ENCODE peak calls at places on chromosomes 1 and 21, in eight cellular contexts. H, R, Y, O, V, D, E and B are unnamed samples.

GRCh38 chr1:4597020-4597419 is 57.4 kb upstream of the AJAP1 start:
- DNase-seq in H (no peak), R (no peak), Y (no peak), O (no peak), V (no peak), D (no peak), E (no peak), B (no peak)

GRCh38 chr1:7541629-7542028 is 229.5 kb upstream of the VAMP3 start:
- DNase-seq in H (no peak), R (no peak), Y (no peak), O (no peak), V (no peak), D (peak; percentile 22), E (no peak), B (peak; percentile 61)

GRCh38 chr1:92439291-92439690 is 47.4 kb downstream of the GFI1 start:
- DNase-seq in H (no peak), R (no peak), Y (no peak), O (no peak), V (no peak), D (no peak), E (no peak), B (no peak)

GRCh38 chr1:79575424-79575823 is 568.9 kb upstream of the ADGRL4 start:
- DNase-seq in H (no peak), R (no peak), Y (no peak), O (no peak), V (no peak), D (no peak), E (no peak), B (no peak)

GRCh38 chr21:31255036-31255435 is 89.0 kb downstream of the TIAM1 start:
- DNase-seq in H (no peak), R (no peak), Y (no peak), O (no peak), V (no peak), D (no peak), E (no peak), B (no peak)

GRCh38 chr1:152623203-152623844 is 421 bp upstream of the LCE3A start:
- DNase-seq in H (no peak), R (no peak), Y (no peak), O (no peak), V (no peak), D (peak; percentile 45), E (peak; percentile 32), B (no peak)

GRCh38 chr1:145990249-145991097 is 5.9 kb downstream of the TXNIP start:
- DNase-seq in H (no peak), R (no peak), Y (no peak), O (peak; percentile 33), V (no peak), D (peak; percentile 81), E (no peak), B (no peak)

GRCh38 chr21:36847189-36847588 is 119.3 kb downstream of the HLCS start:
- DNase-seq in H (no peak), R (no peak), Y (no peak), O (no peak), V (peak; percentile 83), D (no peak), E (no peak), B (no peak)

GRCh38 chr21:43866659-43867331 is 1.8 kb downstream of the AGPAT3 start:
- DNase-seq in H (no peak), R (peak; percentile 18), Y (no peak), O (no peak), V (no peak), D (no peak), E (peak; percentile 83), B (no peak)

GRCh38 chr1:154749078-154749760 is 120.9 kb downstream of the KCNN3 start:
- DNase-seq in H (no peak), R (no peak), Y (no peak), O (no peak), V (peak; percentile 54), D (no peak), E (no peak), B (no peak)

GRCh38 chr1:223628233-223628632 is 37.3 kb downstream of the CAPN8 start:
- DNase-seq in H (peak; percentile 72), R (peak; percentile 15), Y (no peak), O (no peak), V (peak; percentile 56), D (no peak), E (peak; percentile 46), B (peak; percentile 57)

GRCh38 chr1:67687198-67687545 is 2.2 kb downstream of the GADD45A start:
- DNase-seq in H (no peak), R (no peak), Y (no peak), O (no peak), V (no peak), D (no peak), E (peak; percentile 25), B (no peak)

GRCh38 chr1:156645058-156645457 is 3.1 kb downstream of the BCAN start:
- DNase-seq in H (no peak), R (no peak), Y (no peak), O (no peak), V (no peak), D (no peak), E (no peak), B (no peak)

GRCh38 chr1:245169391-245169790 is 14.6 kb downstream of the KIF26B start:
- DNase-seq in H (no peak), R (no peak), Y (no peak), O (no peak), V (peak; percentile 57), D (no peak), E (no peak), B (no peak)

GRCh38 chr1:923991-924618 is 382 bp downstream of the SAMD11 start:
- DNase-seq in H (no peak), R (no peak), Y (no peak), O (no peak), V (no peak), D (no peak), E (no peak), B (no peak)

GRCh38 chr1:2241820-2242219 is 13.7 kb downstream of the SKI start:
- DNase-seq in H (no peak), R (no peak), Y (no peak), O (no peak), V (no peak), D (no peak), E (no peak), B (no peak)

GRCh38 chr1:151924691-151925587 is 15.6 kb upstream of the THEM4 start:
- DNase-seq in H (no peak), R (no peak), Y (no peak), O (no peak), V (no peak), D (no peak), E (peak; percentile 17), B (no peak)

GRCh38 chr1:159869173-159869572 is 6.7 kb upstream of the VSIG8 start:
- DNase-seq in H (no peak), R (no peak), Y (no peak), O (no peak), V (peak; percentile 66), D (no peak), E (no peak), B (no peak)

GRCh38 chr1:233245191-233245765 is 50.2 kb downstream of the PCNX2 start:
- DNase-seq in H (no peak), R (no peak), Y (no peak), O (no peak), V (no peak), D (no peak), E (no peak), B (no peak)

GRCh38 chr1:28865997-28866650 is 48.2 kb upstream of the EPB41 start:
- DNase-seq in H (no peak), R (no peak), Y (no peak), O (no peak), V (no peak), D (no peak), E (no peak), B (no peak)

GRCh38 chr1:37905624-37906196 is 41.1 kb downstream of the INPP5B start:
- DNase-seq in H (no peak), R (no peak), Y (no peak), O (no peak), V (no peak), D (no peak), E (no peak), B (no peak)

GRCh38 chr21:39441502-39442475 is 3.8 kb downstream of the LCA5L start:
- DNase-seq in H (no peak), R (no peak), Y (no peak), O (no peak), V (peak; percentile 57), D (no peak), E (peak; percentile 61), B (no peak)

GRCh38 chr1:61741682-61742619 is at the start of gene PATJ:
- DNase-seq in H (peak; percentile 92), R (peak; percentile 56), Y (peak; percentile 50), O (no peak), V (peak; percentile 38), D (peak; percentile 73), E (peak; percentile 91), B (peak; percentile 64)

GRCh38 chr1:187985897-187986654 is 1157.3 kb downstream of the PLA2G4A start:
- DNase-seq in H (no peak), R (no peak), Y (no peak), O (no peak), V (no peak), D (no peak), E (peak; percentile 23), B (no peak)

GRCh38 chr1:192979542-192979941 is 79.6 kb downstream of the UCHL5 start:
- DNase-seq in H (no peak), R (no peak), Y (no peak), O (no peak), V (no peak), D (no peak), E (no peak), B (no peak)